ENCODE peak calls at places on chromosome 7, in six cellular contexts. U is NCI-H1436; B is T47D; Z is CD8-positive, alpha-beta T cell; O is immature natural killer cell; C is GM23248. M is an unnamed sample.

GRCh38 chr7:74362262-74362661 is 73.1 kb downstream of the CLIP2 start:
- DNase-seq in Z (no peak), C (peak; percentile 41), O (no peak), B (no peak), U (no peak), M (no peak)

GRCh38 chr7:89495704-89496103 is 658.6 kb upstream of the STEAP1 start:
- DNase-seq in B (no peak), Z (no peak), C (no peak), U (no peak), O (no peak), M (no peak)

GRCh38 chr7:37379546-37379945 is 69.1 kb downstream of the ELMO1 start:
- DNase-seq in Z (no peak), C (no peak), B (no peak), U (no peak), O (no peak), M (no peak)

GRCh38 chr7:15780271-15780670 is 93.8 kb upstream of the MEOX2 start:
- DNase-seq in Z (no peak), O (no peak), U (no peak), C (peak; percentile 53), B (peak; percentile 64), M (no peak)

GRCh38 chr7:157495177-157495553 is 158.4 kb downstream of the DNAJB6 start:
- DNase-seq in U (no peak), B (no peak), O (no peak), Z (no peak), C (no peak), M (no peak)

GRCh38 chr7:407706-408539 is 111.7 kb downstream of the PDGFA start:
- DNase-seq in C (no peak), O (no peak), B (no peak), U (no peak), Z (no peak), M (no peak)

GRCh38 chr7:137331378-137331777 is 12.2 kb downstream of the PTN start:
- DNase-seq in Z (no peak), O (no peak), C (peak; percentile 23), B (no peak), U (no peak), M (no peak)

GRCh38 chr7:130998993-130999602 is 265.1 kb upstream of the KLF14 start:
- DNase-seq in O (no peak), Z (no peak), U (no peak), B (no peak), C (no peak), M (no peak)

GRCh38 chr7:70434376-70434775 is 697.6 kb upstream of the GALNT17 start:
- DNase-seq in Z (no peak), U (no peak), C (peak; percentile 2), O (no peak), B (peak; percentile 35), M (no peak)

GRCh38 chr7:95871078-95871848 is 98.9 kb downstream of the DYNC1I1 start:
- DNase-seq in U (peak; percentile 59), B (peak; percentile 57), O (no peak), Z (no peak), C (peak; percentile 68), M (peak; percentile 67)

GRCh38 chr7:68199951-68200660 is 1203.5 kb downstream of the TYW1 start:
- DNase-seq in B (no peak), O (no peak), U (no peak), Z (no peak), C (no peak), M (no peak)

GRCh38 chr7:18890134-18890533 is 227.3 kb downstream of the TWIST1 start:
- DNase-seq in Z (no peak), C (peak; percentile 85), B (no peak), U (no peak), O (no peak), M (no peak)

GRCh38 chr7:79055722-79056415 is 397.6 kb downstream of the MAGI2 start:
- DNase-seq in B (peak; percentile 89), C (no peak), O (no peak), U (no peak), Z (no peak), M (no peak)

GRCh38 chr7:150378115-150378852 is 846 bp upstream of the ZNF775 start:
- DNase-seq in B (peak; percentile 72), U (peak; percentile 50), C (peak; percentile 70), Z (peak; percentile 58), O (peak; percentile 64), M (peak; percentile 72)

GRCh38 chr7:1346533-1346805 is 112.8 kb downstream of the MICALL2 start:
- DNase-seq in U (no peak), C (no peak), Z (no peak), B (no peak), O (no peak), M (no peak)

GRCh38 chr7:38330861-38331709 is 57.6 kb upstream of the TARP start:
- DNase-seq in C (no peak), O (peak; percentile 80), U (no peak), Z (peak; percentile 26), B (no peak), M (peak; percentile 42)

GRCh38 chr7:33776791-33777190 is 128.5 kb upstream of the BMPER start:
- DNase-seq in U (no peak), B (no peak), Z (no peak), O (no peak), C (peak; percentile 80), M (no peak)

GRCh38 chr7:151399305-151399601 is 10.6 kb downstream of the WDR86 start:
- DNase-seq in B (no peak), Z (no peak), U (no peak), O (no peak), C (no peak), M (no peak)

GRCh38 chr7:30679664-30680063 is 2.6 kb downstream of the CRHR2 start:
- DNase-seq in Z (no peak), U (peak; percentile 23), B (no peak), C (no peak), O (no peak), M (no peak)

GRCh38 chr7:99141756-99142726 is 1.9 kb downstream of the SMURF1 start:
- DNase-seq in C (peak; percentile 82), Z (peak; percentile 61), B (peak; percentile 71), O (peak; percentile 53), U (no peak), M (peak; percentile 74)

GRCh38 chr7:108014747-108015682 is 12.1 kb upstream of the LAMB1 start:
- DNase-seq in B (no peak), O (no peak), U (no peak), Z (no peak), C (peak; percentile 56), M (peak; percentile 99)

M was measured in HAP-1.